ENCODE peak calls at places on chromosomes 6 and 20, in eight cellular contexts. T is sigmoid colon, X is breast epithelium, G is IMR-90, B is cardiac muscle cell, P is PC-9, I is astrocyte, D is MM.1S. C is an unnamed sample.

GRCh38 chr6:168628732-168629245 is 187.8 kb downstream of the SMOC2 start:
- DNase-seq in G (no peak), D (no peak), B (no peak), X (no peak), T (peak; percentile 57), P (no peak), I (no peak), C (no peak)

GRCh38 chr6:54307412-54308036 is 717 bp upstream of the TINAG start:
- DNase-seq in G (no peak), B (no peak), P (no peak), X (no peak), I (no peak), D (no peak), T (no peak), C (no peak)

GRCh38 chr6:31419842-31420241 is 16.4 kb downstream of the MICA start:
- DNase-seq in X (no peak), T (no peak), G (no peak), I (no peak), B (no peak), D (no peak), P (no peak), C (no peak)

GRCh38 chr20:31517373-31517772 is 3.1 kb downstream of the HM13 start:
- DNase-seq in X (no peak), G (peak; percentile 58), T (no peak), P (peak; percentile 51), I (peak; percentile 55), D (no peak), B (no peak), C (no peak)

GRCh38 chr6:10305740-10306423 is 109.0 kb downstream of the TFAP2A start:
- DNase-seq in D (no peak), I (no peak), P (no peak), T (no peak), X (no peak), G (no peak), B (no peak), C (no peak)

GRCh38 chr6:52138284-52138683 is 47.9 kb upstream of the IL17A start:
- DNase-seq in P (no peak), D (peak; percentile 39), I (no peak), X (no peak), B (no peak), G (no peak), T (no peak), C (no peak)

GRCh38 chr6:157020398-157021266 is 243.5 kb downstream of the ARID1B start:
- DNase-seq in X (peak; percentile 70), G (peak; percentile 67), D (peak; percentile 46), P (no peak), I (peak; percentile 52), T (no peak), B (peak; percentile 63), C (peak; percentile 68)

GRCh38 chr6:21133902-21134301 is 459.6 kb upstream of the SOX4 start:
- DNase-seq in X (no peak), T (no peak), P (no peak), B (no peak), I (no peak), G (no peak), D (no peak), C (no peak)

GRCh38 chr6:16181429-16182359 is 52.8 kb downstream of the MYLIP start:
- DNase-seq in T (no peak), B (no peak), I (no peak), P (no peak), D (no peak), X (no peak), G (no peak), C (no peak)

GRCh38 chr6:87029711-87030314 is 65.1 kb downstream of the CGA start:
- DNase-seq in G (peak; percentile 72), P (peak; percentile 3), D (peak; percentile 51), T (no peak), X (no peak), I (peak; percentile 41), B (peak; percentile 61), C (peak; percentile 62)

GRCh38 chr6:28399370-28400121 is at the start of gene ZSCAN12:
- DNase-seq in T (peak; percentile 90), P (peak; percentile 84), I (peak; percentile 71), D (peak; percentile 93), G (peak; percentile 89), X (peak; percentile 65), B (peak; percentile 89), C (peak; percentile 94)

GRCh38 chr6:52499026-52499425 is 77.8 kb downstream of the TRAM2 start:
- DNase-seq in D (peak; percentile 35), I (peak; percentile 69), G (peak; percentile 76), P (no peak), B (no peak), X (no peak), T (no peak), C (peak; percentile 36)

GRCh38 chr6:121222656-121223055 is 111.6 kb downstream of the TBC1D32 start:
- DNase-seq in P (no peak), B (no peak), D (no peak), T (no peak), G (peak; percentile 79), X (no peak), I (peak; percentile 55), C (peak; percentile 7)

GRCh38 chr6:110590821-110591351 is 114.5 kb upstream of the SLC22A16 start:
- DNase-seq in G (peak; percentile 71), X (no peak), I (peak; percentile 66), P (no peak), B (no peak), T (no peak), D (no peak), C (no peak)

GRCh38 chr20:1202762-1203504 is at the start of gene C20orf202:
- DNase-seq in D (no peak), B (no peak), T (no peak), X (no peak), G (no peak), I (no peak), P (no peak), C (no peak)

GRCh38 chr6:155186052-155186658 is 77.7 kb upstream of the CLDN20 start:
- DNase-seq in X (no peak), B (no peak), G (peak; percentile 23), T (no peak), P (no peak), D (no peak), I (peak; percentile 11), C (no peak)

GRCh38 chr6:111184827-111185567 is 97.7 kb downstream of the SLC16A10 start:
- DNase-seq in T (no peak), B (no peak), I (no peak), D (no peak), G (no peak), P (no peak), X (no peak), C (no peak)

GRCh38 chr20:53907968-53908751 is 162.2 kb downstream of the BCAS1 start:
- DNase-seq in D (no peak), T (no peak), B (no peak), P (no peak), G (no peak), X (no peak), I (no peak), C (peak; percentile 31)

GRCh38 chr20:44111712-44112335 is 75.2 kb downstream of the JPH2 start:
- DNase-seq in D (no peak), G (peak; percentile 7), B (no peak), T (peak; percentile 84), X (no peak), I (peak; percentile 45), P (no peak), C (no peak)

GRCh38 chr6:163536770-163537169 is 122.3 kb downstream of the QKI start:
- DNase-seq in B (no peak), D (no peak), I (peak; percentile 41), T (no peak), X (no peak), P (no peak), G (peak; percentile 54), C (no peak)

GRCh38 chr6:83470587-83470986 is 39.7 kb upstream of the ME1 start:
- DNase-seq in D (no peak), P (no peak), X (no peak), T (no peak), I (no peak), B (no peak), G (no peak), C (no peak)
- H3K27ac ChIP-seq in D (no peak overlapping the region), P (no peak overlapping the region), X (no peak overlapping the region), T (no peak overlapping the region), I (no peak overlapping the region), B (no peak overlapping the region), G (no peak overlapping the region), C (no peak overlapping the region)

GRCh38 chr6:14883921-14884320 is 361.9 kb upstream of the JARID2 start:
- DNase-seq in D (no peak), I (peak; percentile 12), B (peak; percentile 59), G (peak; percentile 64), P (no peak), X (no peak), T (no peak), C (no peak)

GRCh38 chr6:14887986-14888574 is 357.8 kb upstream of the JARID2 start:
- DNase-seq in X (no peak), B (no peak), T (no peak), G (no peak), I (no peak), P (no peak), D (no peak), C (no peak)

GRCh38 chr6:14882394-14883073 is 363.3 kb upstream of the JARID2 start:
- DNase-seq in I (no peak), X (no peak), G (peak; percentile 46), D (no peak), B (no peak), T (no peak), P (peak; percentile 40), C (no peak)

GRCh38 chr6:14887181-14887580 is 358.7 kb upstream of the JARID2 start:
- DNase-seq in T (no peak), G (no peak), I (no peak), P (no peak), B (no peak), D (no peak), X (no peak), C (no peak)

GRCh38 chr6:14885471-14885987 is 360.3 kb upstream of the JARID2 start:
- DNase-seq in G (peak; percentile 58), T (no peak), P (no peak), X (no peak), I (peak; percentile 38), D (no peak), B (no peak), C (no peak)
- H3K4me3 ChIP-seq in G (no peak overlapping the region), T (no peak overlapping the region), P (no peak overlapping the region), X (no peak overlapping the region), I (no peak overlapping the region), D (no peak overlapping the region), B (no peak overlapping the region), C (no peak overlapping the region)

GRCh38 chr20:57435498-57436222 is 44.5 kb downstream of the RBM38 start:
- DNase-seq in X (peak; percentile 97), I (peak; percentile 36), B (peak; percentile 50), T (peak; percentile 83), D (peak; percentile 55), P (peak; percentile 99), G (no peak), C (peak; percentile 76)
- TF ChIP-seq CTCF in X (no peak), I (no peak), B (no peak), T (no peak), D (peak; percentile 30), P (no peak), G (no peak), C (peak; percentile 76)

GRCh38 chr6:40936810-40937209 is 102.2 kb downstream of the UNC5CL start:
- DNase-seq in B (peak; percentile 10), T (no peak), D (no peak), I (peak; percentile 93), P (peak; percentile 12), G (peak; percentile 95), X (no peak), C (no peak)
- H3K27ac ChIP-seq in B (peak overlapping the region; percentile 51), T (no peak overlapping the region), D (no peak overlapping the region), I (peak overlapping the region; percentile 72), P (no peak overlapping the region), G (peak overlapping the region; percentile 30), X (no peak overlapping the region), C (no peak overlapping the region)

C was measured in OCI-LY7.